ENCODE peak calls at places on chromosomes 1 and 21, in four cellular contexts. O, A, Q and U are unnamed samples.

GRCh38 chr21:34344584-34344983 is 19.2 kb upstream of the KCNE2 start:
- DNase-seq in O (no peak), A (no peak), Q (no peak), U (no peak)

GRCh38 chr1:40530735-40531380 is 579 bp upstream of the ZNF684 start:
- DNase-seq in O (no peak), A (no peak), Q (peak), U (peak)

GRCh38 chr1:154342836-154343472 is 17.6 kb downstream of the ATP8B2 start:
- DNase-seq in O (no peak), A (no peak), Q (no peak), U (no peak)

GRCh38 chr21:41611966-41612606 is 104.1 kb upstream of the TMPRSS2 start:
- DNase-seq in Q (peak), A (no peak), O (no peak), U (no peak)

GRCh38 chr1:147478556-147478955 is 62.7 kb upstream of the BCL9 start:
- DNase-seq in A (peak), Q (no peak), O (no peak), U (no peak)

GRCh38 chr1:105462308-105462707 is 1594.2 kb upstream of the PRMT6 start:
- DNase-seq in O (no peak), A (no peak), Q (no peak), U (no peak)

GRCh38 chr21:36499578-36500471 is 19.9 kb upstream of the CLDN14 start:
- DNase-seq in A (peak), Q (peak), O (no peak), U (peak)

GRCh38 chr1:149848340-149848771 is 51.0 kb upstream of the BOLA1 start:
- DNase-seq in O (no peak), A (no peak), Q (peak), U (no peak)

GRCh38 chr21:35664683-35665082 is 395.6 kb downstream of the SETD4 start:
- DNase-seq in O (no peak), Q (no peak), A (no peak), U (no peak)

GRCh38 chr1:81414417-81415087 is 386.2 kb upstream of the ADGRL2 start:
- DNase-seq in Q (peak), O (no peak), A (peak), U (peak)

GRCh38 chr1:177209357-177209756 is 38.6 kb downstream of the BRINP2 start:
- DNase-seq in A (peak), Q (peak), O (peak), U (peak)

GRCh38 chr1:118272884-118273283 is 87.9 kb upstream of the SPAG17 start:
- DNase-seq in A (no peak), Q (no peak), O (no peak), U (no peak)

GRCh38 chr1:84433253-84434080 is 35.2 kb downstream of the DNASE2B start:
- DNase-seq in O (peak), Q (peak), A (peak), U (peak)

GRCh38 chr1:112509005-112509659 is 367 bp downstream of the WNT2B start:
- DNase-seq in O (no peak), Q (no peak), A (no peak), U (no peak)

GRCh38 chr1:155179107-155180031 is 5.7 kb downstream of the TRIM46 start:
- DNase-seq in Q (no peak), A (no peak), O (no peak), U (no peak)

GRCh38 chr1:172960454-172961208 is 90.1 kb downstream of the TNFSF18 start:
- DNase-seq in O (no peak), Q (peak), A (no peak), U (no peak)

GRCh38 chr1:19156676-19157075 is 53.4 kb downstream of the UBR4 start:
- DNase-seq in A (peak), O (no peak), Q (peak), U (no peak)

GRCh38 chr1:93810316-93810715 is 68.7 kb downstream of the DNTTIP2 start:
- DNase-seq in Q (peak), O (no peak), A (peak), U (no peak)

GRCh38 chr1:173451981-173452380 is 25.2 kb upstream of the PRDX6 start:
- DNase-seq in O (no peak), A (no peak), Q (peak), U (no peak)

GRCh38 chr1:17377325-17377953 is 5.4 kb downstream of the PADI6 start:
- DNase-seq in A (no peak), O (no peak), Q (no peak), U (no peak)

GRCh38 chr1:103180660-103181059 is 72.3 kb upstream of the COL11A1 start:
- DNase-seq in A (peak), Q (peak), O (no peak), U (no peak)

GRCh38 chr21:37230632-37231246 is 36.4 kb downstream of the VPS26C start:
- DNase-seq in O (no peak), A (no peak), Q (no peak), U (no peak)

GRCh38 chr1:229893762-229894444 is 173.1 kb upstream of the GALNT2 start:
- DNase-seq in O (no peak), Q (no peak), A (peak), U (no peak)

GRCh38 chr1:244414543-244414942 is 37.2 kb downstream of the ADSS2 start:
- DNase-seq in O (peak), Q (peak), A (peak), U (peak)

GRCh38 chr1:87292684-87293493 is 35.8 kb upstream of the LMO4 start:
- DNase-seq in A (peak), Q (peak), O (peak), U (peak)

GRCh38 chr1:10170362-10170665 is 40.1 kb upstream of the KIF1B start:
- DNase-seq in Q (no peak), A (no peak), O (no peak), U (no peak)

GRCh38 chr21:45347712-45348477 is 57.1 kb upstream of the COL18A1 start:
- DNase-seq in O (no peak), A (no peak), Q (no peak), U (no peak)

GRCh38 chr21:24861471-24861870 is 745.8 kb downstream of the MRPL39 start:
- DNase-seq in Q (no peak), A (no peak), O (no peak), U (no peak)

GRCh38 chr1:233613252-233614172 is at the start of gene KCNK1:
- DNase-seq in A (peak), O (peak), Q (peak), U (peak)

GRCh38 chr1:50735443-50735842 is 224.6 kb downstream of the FAF1 start:
- DNase-seq in A (peak), Q (peak), O (peak), U (peak)